ENCODE peak calls at places on chromosomes 13 and 19, in seven cellular contexts. Z is left ventricle myocardium inferior; W is CD8-positive, alpha-beta T cell; N is thyroid gland; V is tibial artery; R is mucosa of descending colon; G is kidney. A is an unnamed sample.

GRCh38 chr19:32351807-32352630 is 6.6 kb downstream of the ZNF507 start:
- DNase-seq in G (no peak), Z (no peak), V (no peak), W (no peak), N (no peak), R (no peak), A (no peak)

GRCh38 chr13:40442826-40443225 is 223.6 kb downstream of the FOXO1 start:
- DNase-seq in V (no peak), N (no peak), W (no peak), G (no peak), R (no peak), Z (no peak), A (no peak)

GRCh38 chr13:28699246-28699645 is 19.5 kb downstream of the SLC46A3 start:
- DNase-seq in W (no peak), G (no peak), N (no peak), R (no peak), Z (no peak), V (no peak), A (no peak)

GRCh38 chr19:45953676-45954075 is 20.0 kb downstream of the NOVA2 start:
- DNase-seq in Z (no peak), V (no peak), R (no peak), G (no peak), W (no peak), N (no peak), A (no peak)

GRCh38 chr13:110270507-110270906 is 36.5 kb downstream of the COL4A1 start:
- DNase-seq in G (no peak), Z (no peak), W (no peak), R (no peak), N (no peak), V (no peak), A (no peak)

GRCh38 chr13:110265682-110266430 is 41.1 kb downstream of the COL4A1 start:
- DNase-seq in W (no peak), V (peak; percentile 83), N (no peak), R (no peak), Z (peak; percentile 62), G (peak; percentile 89), A (peak; percentile 63)

GRCh38 chr13:114044486-114044885 is 70.6 kb upstream of the C13orf46 start:
- DNase-seq in N (no peak), G (no peak), Z (no peak), V (no peak), R (no peak), W (no peak), A (peak; percentile 48)

GRCh38 chr19:919157-920050 is 2.3 kb downstream of the KISS1R start:
- DNase-seq in W (no peak), N (peak; percentile 56), G (no peak), V (no peak), Z (no peak), R (peak; percentile 66), A (no peak)

GRCh38 chr13:76086729-76087128 is 450.6 kb downstream of the LMO7 start:
- DNase-seq in V (no peak), N (no peak), W (no peak), R (no peak), Z (no peak), G (no peak), A (no peak)

GRCh38 chr19:1131718-1132552 is 28.1 kb downstream of the GPX4 start:
- DNase-seq in Z (peak; percentile 86), W (peak; percentile 54), N (peak; percentile 58), G (peak; percentile 98), V (peak; percentile 92), R (peak; percentile 92), A (peak; percentile 53)

GRCh38 chr19:13098291-13099072 is 4.2 kb downstream of the LYL1 start:
- DNase-seq in R (peak; percentile 62), W (no peak), N (no peak), G (no peak), V (no peak), Z (no peak), A (no peak)

GRCh38 chr19:1471514-1472107 is 7.4 kb downstream of the C19orf25 start:
- DNase-seq in N (no peak), V (no peak), G (peak; percentile 72), W (no peak), Z (no peak), R (no peak), A (no peak)

DNA sequence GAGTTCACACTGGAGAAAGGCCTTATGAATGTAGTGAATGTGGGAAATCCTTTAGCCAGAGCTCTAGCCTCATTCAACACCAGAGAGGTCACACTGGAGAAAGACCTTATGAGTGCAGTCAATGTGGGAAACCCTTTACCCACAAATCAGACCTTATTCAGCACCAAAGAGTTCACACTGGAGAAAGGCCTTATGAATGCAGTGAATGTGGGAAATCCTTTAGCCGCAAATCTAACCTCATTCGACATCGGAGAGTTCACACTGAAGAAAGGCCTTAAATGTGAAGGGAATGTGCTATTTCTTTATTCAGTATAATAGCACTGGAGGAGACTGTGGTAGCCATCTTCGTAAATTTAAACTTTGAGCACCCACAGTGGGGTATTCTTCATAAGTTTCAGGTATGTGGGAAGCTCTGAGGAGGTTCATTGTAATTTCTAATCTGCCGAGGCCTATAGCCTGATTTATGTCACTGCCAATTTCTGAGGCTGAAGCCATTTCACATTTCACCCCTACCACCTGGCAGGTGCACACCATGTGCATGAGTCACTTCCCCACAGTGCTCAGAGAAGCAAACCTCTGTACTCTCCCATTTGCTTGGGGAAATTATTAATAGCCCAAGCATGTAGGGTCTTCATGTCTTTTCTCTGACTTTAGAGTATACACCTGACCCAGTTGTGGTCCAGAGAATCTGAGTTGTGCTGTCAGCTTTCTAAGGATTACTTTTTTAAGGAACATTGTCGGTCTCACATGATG is 6.4 kb downstream of the ZNF551 start:
- DNase-seq in G (no peak), V (no peak), N (no peak), R (no peak), Z (no peak), W (no peak), A (no peak)
- H3K9me3 ChIP-seq in G (peaks cover 75% of the 10 kb centered on the region), V (peaks cover 100% of the 10 kb centered on the region), N (no peaks in the 10 kb centered on the region), R (peaks cover 99% of the 10 kb centered on the region), Z (peaks cover 100% of the 10 kb centered on the region), W (peaks cover 72% of the 10 kb centered on the region), A (peaks cover 25% of the 10 kb centered on the region)

GRCh38 chr19:48218964-48219363 is 36.7 kb downstream of the CARD8 start:
- DNase-seq in Z (no peak), W (no peak), G (no peak), V (no peak), N (no peak), R (no peak), A (no peak)

GRCh38 chr19:48216933-48217332 is 38.8 kb downstream of the CARD8 start:
- DNase-seq in G (no peak), Z (no peak), N (no peak), W (no peak), R (no peak), V (no peak), A (no peak)

DNA sequence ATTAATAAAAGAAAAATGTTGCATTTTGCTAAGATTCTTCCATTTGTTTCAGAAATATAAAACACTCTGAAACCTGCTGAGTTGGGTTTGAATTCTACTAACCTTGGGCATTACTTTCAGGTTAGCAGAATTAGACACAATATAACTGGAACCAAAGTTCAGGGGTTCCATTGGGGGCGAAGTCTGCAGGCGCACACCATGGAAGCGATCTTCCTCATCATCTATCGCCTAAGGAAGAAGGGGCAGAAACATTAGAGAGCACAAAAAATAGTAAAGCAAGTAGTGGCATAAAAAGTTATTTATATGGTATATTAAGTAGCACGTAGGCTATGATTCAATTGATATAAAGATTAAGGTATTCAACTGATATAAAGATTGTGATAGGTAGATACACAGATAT is 34.1 kb downstream of the CARD8 start:
- DNase-seq in N (no peak), R (no peak), V (no peak), G (no peak), W (no peak), Z (no peak), A (no peak)
- H3K36me3 ChIP-seq in N (peaks cover 8% of the 10 kb centered on the region), R (no peaks in the 10 kb centered on the region), V (peaks cover 7% of the 10 kb centered on the region), G (no peaks in the 10 kb centered on the region), W (peaks cover 17% of the 10 kb centered on the region), Z (peaks cover 83% of the 10 kb centered on the region), A (no peaks in the 10 kb centered on the region)

GRCh38 chr19:16530540-16531379 is 11.5 kb downstream of the CHERP start:
- DNase-seq in W (no peak), V (no peak), Z (no peak), G (no peak), R (no peak), N (no peak), A (no peak)

GRCh38 chr19:16525751-16526481 is 16.3 kb downstream of the CHERP start:
- DNase-seq in Z (no peak), N (no peak), G (no peak), V (no peak), R (no peak), W (no peak), A (no peak)

GRCh38 chr19:16527334-16527935 is 14.8 kb downstream of the CHERP start:
- DNase-seq in R (no peak), G (no peak), Z (no peak), W (no peak), N (no peak), V (no peak), A (no peak)

GRCh38 chr19:16529466-16530144 is 12.6 kb downstream of the CHERP start:
- DNase-seq in G (no peak), R (no peak), N (no peak), W (no peak), V (no peak), Z (no peak), A (no peak)

DNA sequence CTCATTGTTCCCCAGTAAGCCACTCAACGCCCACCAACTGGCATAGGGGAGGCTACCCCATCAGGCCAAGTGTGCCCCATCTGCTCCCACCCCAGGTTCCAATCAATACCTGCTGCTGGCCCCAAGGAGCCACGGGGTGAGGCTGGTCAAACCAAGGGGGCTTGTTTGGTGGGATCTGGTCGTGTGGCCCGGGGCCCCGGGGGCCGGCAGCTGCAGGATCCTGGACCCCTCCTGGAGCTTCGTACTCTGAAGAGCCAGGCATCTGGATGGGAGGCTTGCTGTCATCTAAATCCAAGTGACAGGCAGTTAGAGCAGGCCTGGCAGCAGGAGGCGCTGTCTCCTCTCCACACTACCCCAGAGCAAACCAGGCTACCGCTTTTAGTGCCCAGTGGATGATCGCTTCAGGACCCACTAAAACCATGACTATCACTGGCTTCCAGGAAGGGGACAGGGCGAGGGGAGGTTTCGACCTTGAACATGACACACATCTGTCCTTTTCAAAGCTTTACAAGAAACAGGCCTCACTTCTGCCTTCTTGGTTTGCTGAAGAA is 14.2 kb downstream of the CHERP start:
- DNase-seq in Z (no peak), N (no peak), W (peak; percentile 17), V (no peak), G (no peak), R (no peak), A (no peak)
- TF ChIP-seq CTCF in Z (peak; percentile 26), N (peak; percentile 10), W (peak; percentile 18), V (no peak), G (peak; percentile 29), R (no peak), A (no peak)

DNA sequence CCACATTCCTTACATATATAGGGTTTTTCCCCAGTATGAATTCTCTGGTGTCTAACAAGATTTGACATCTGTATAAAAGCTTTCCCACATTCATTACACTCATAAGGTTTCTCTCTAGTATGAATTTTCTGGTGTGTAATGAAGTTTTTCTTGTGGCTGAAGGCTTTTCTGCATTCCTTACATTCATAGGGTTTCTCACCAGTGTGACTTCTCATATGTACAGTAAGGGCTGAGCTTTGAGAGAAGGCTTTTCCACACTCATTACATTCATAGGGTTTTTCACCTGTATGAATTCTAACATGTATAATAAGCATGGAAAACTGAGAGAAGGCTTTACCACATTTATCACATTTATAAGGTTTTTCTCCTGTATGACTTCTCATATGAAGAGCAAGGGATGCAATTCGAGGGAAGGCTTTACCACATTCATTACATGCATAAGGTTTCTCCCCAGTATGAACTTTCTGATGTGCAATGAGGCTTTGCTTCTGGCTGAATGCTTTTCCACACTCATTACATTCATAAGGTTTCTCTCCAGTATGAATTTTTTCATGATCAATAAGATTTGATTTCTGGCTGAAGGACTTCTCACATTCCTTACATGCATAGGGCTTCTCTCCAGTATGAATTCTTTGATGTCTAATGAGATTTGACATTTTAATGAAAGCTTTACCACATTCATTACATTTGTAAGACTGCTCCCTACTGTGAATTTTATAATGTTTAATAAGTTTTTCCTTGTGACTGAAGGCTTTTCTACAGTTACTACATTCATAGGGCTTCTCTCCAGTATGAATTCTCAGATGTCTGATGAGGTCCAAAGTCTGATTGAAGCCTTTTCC is 42.6 kb downstream of the ZNF527 start:
- DNase-seq in G (no peak), Z (no peak), V (no peak), W (no peak), N (no peak), R (no peak), A (no peak)
- H3K9me3 ChIP-seq in G (peaks cover 81% of the 10 kb centered on the region), Z (peaks cover 100% of the 10 kb centered on the region), V (peaks cover 100% of the 10 kb centered on the region), W (peaks cover 65% of the 10 kb centered on the region), N (peaks cover 8% of the 10 kb centered on the region), R (peaks cover 100% of the 10 kb centered on the region), A (peaks cover 21% of the 10 kb centered on the region)

A was measured in gastrocnemius medialis.